ENCODE peak calls at places on chromosome 5, in four cellular contexts. R, T, W and C are unnamed samples.

GRCh38 chr5:127072861-127073846 is at the start of gene C5orf63:
- DNase-seq in T (peak), W (no peak), R (no peak), C (peak)

GRCh38 chr5:157459715-157460599 is at the start of gene NIPAL4:
- DNase-seq in W (no peak), T (no peak), R (peak), C (peak)

GRCh38 chr5:79546782-79547428 is 33.0 kb upstream of the HOMER1 start:
- DNase-seq in R (no peak), T (no peak), W (peak), C (peak)

GRCh38 chr5:31135542-31135941 is 57.9 kb upstream of the CDH6 start:
- DNase-seq in R (no peak), W (no peak), T (no peak), C (no peak)

GRCh38 chr5:107422494-107422893 is 248.2 kb downstream of the EFNA5 start:
- DNase-seq in R (no peak), W (no peak), T (no peak), C (no peak)

GRCh38 chr5:136012041-136012804 is 16.6 kb upstream of the TGFBI start:
- DNase-seq in T (peak), W (no peak), R (no peak), C (peak)

GRCh38 chr5:179163236-179164155 is 103.3 kb downstream of the ZNF354C start:
- DNase-seq in R (no peak), W (no peak), T (no peak), C (no peak)

GRCh38 chr5:96256795-96257470 is 176.1 kb downstream of the PCSK1 start:
- DNase-seq in R (peak), T (peak), W (peak), C (peak)

GRCh38 chr5:181160144-181160754 is 12.9 kb downstream of the OR2V2 start:
- DNase-seq in W (no peak), T (peak), R (peak), C (peak)

GRCh38 chr5:392431-392988 is 50.5 kb upstream of the EXOC3 start:
- DNase-seq in R (no peak), W (no peak), T (no peak), C (no peak)

GRCh38 chr5:44388504-44389409 is 463 bp downstream of the FGF10 start:
- DNase-seq in R (peak), W (no peak), T (peak), C (no peak)

GRCh38 chr5:71836084-71836483 is 117.0 kb downstream of the CARTPT start:
- DNase-seq in W (no peak), R (no peak), T (peak), C (peak)

GRCh38 chr5:172816887-172817418 is 17.1 kb upstream of the ERGIC1 start:
- DNase-seq in W (no peak), R (no peak), T (peak), C (peak)

GRCh38 chr5:126965487-126965886 is 64.9 kb downstream of the MARCHF3 start:
- DNase-seq in W (no peak), R (no peak), T (peak), C (no peak)

GRCh38 chr5:59279979-59280378 is 613.5 kb downstream of the PDE4D start:
- DNase-seq in W (no peak), R (no peak), T (no peak), C (no peak)

GRCh38 chr5:103511554-103511885 is 51.1 kb downstream of the NUDT12 start:
- DNase-seq in T (peak), W (no peak), R (no peak), C (peak)

GRCh38 chr5:52787600-52788504 is at the start of the genes ITGA1 and PELO:
- DNase-seq in W (peak), T (peak), R (peak), C (peak)

GRCh38 chr5:126002222-126002897 is 420.8 kb upstream of the GRAMD2B start:
- DNase-seq in W (peak), T (peak), R (peak), C (peak)

GRCh38 chr5:37552770-37553719 is 173.9 kb downstream of the WDR70 start:
- DNase-seq in W (peak), R (peak), T (peak), C (peak)

GRCh38 chr5:1722877-1723276 is 76.8 kb downstream of the MRPL36 start:
- DNase-seq in T (no peak), R (no peak), W (no peak), C (no peak)

DNA sequence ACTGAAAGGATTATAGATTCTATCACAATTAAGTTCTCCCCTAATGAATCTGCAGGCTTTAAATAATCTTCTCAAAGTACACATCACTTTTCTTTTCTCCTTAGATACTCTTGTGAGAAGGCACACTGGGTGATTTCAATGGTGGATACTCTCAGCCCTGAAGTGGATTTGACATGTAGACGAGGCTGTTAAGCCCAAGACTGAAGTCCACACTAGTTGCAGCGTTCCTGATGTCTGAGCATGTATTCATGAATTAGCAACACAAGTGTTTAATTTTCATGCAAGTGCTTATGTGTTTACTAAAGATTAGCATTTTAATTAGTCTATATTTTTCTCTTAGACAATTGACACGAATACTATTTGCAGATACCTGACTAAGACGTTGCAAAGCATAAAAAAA is 218.9 kb downstream of the TMEM161B start:
- DNase-seq in W (no peak), R (no peak), T (no peak), C (no peak)
- H3K4me3 ChIP-seq in W (no peak), R (no peak), T (no peak), C (no peak)

GRCh38 chr5:177425196-177425800 is 1.2 kb upstream of the GRK6 start:
- DNase-seq in W (no peak), R (no peak), T (no peak), C (no peak)

GRCh38 chr5:177421046-177421798 is 5.3 kb upstream of the GRK6 start:
- DNase-seq in T (no peak), R (no peak), W (no peak), C (peak)

GRCh38 chr5:177426566-177427210 is at the start of gene GRK6:
- DNase-seq in R (no peak), T (peak), W (no peak), C (no peak)

GRCh38 chr5:177425801-177426565 is 493 bp upstream of the GRK6 start:
- DNase-seq in R (peak), T (peak), W (peak), C (peak)

DNA sequence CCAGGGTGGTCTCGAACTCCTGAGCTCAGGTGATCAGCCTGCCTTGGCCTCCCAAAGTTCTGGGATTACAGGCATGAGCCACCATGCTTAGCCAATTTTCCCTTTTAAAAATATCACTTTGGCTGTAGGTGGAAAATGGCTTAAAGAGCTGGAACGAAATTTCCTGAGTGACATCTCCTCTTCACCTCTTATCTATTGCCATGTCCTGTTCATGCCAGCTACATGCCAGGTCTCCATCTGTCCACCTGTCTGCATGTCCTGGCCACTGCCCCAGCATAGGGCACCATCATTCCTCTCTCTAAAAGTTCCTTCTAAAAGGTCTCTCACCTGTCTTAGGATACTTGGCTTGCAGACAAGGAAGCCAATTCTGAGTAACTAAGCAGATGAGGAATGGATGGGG is 2.8 kb upstream of the GRK6 start:
- DNase-seq in T (no peak), W (no peak), R (no peak), C (no peak)
- TF ChIP-seq CTCF in T (no peak), W (no peak), R (no peak), C (no peak)

GRCh38 chr5:54900906-54901725 is 84.3 kb downstream of the ESM1 start:
- DNase-seq in R (no peak), T (peak), W (peak), C (peak)
- H3K4me3 ChIP-seq in R (no peak), T (no peak), W (no peak), C (no peak)

GRCh38 chr5:134913254-134913653 is 8.3 kb downstream of the PCBD2 start:
- DNase-seq in T (no peak), W (no peak), R (no peak), C (no peak)

GRCh38 chr5:134911285-134912215 is 6.6 kb downstream of the PCBD2 start:
- DNase-seq in R (no peak), W (no peak), T (peak), C (peak)

GRCh38 chr5:134917070-134917831 is 12.3 kb downstream of the PCBD2 start:
- DNase-seq in W (no peak), R (no peak), T (no peak), C (no peak)

DNA sequence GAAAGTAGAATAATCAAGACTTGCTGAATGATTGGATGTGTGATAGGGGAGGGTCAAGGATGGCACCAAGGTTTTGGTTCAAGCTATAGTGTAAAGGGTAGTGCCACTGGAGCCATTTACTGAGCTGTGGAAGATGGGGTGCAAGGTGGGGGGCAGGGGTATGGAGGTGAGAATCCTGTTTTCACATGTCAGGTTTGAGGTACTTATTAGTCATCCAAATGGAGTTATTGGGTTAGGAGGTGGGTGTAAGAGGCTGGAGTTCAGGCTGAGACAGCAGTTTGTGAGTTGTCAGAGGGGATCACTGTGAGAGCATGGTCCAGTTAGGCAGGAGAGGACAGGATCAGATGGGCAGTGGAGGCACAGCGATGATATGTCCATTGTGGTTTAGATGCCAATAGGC is 8.9 kb downstream of the PCBD2 start:
- DNase-seq in W (no peak), R (no peak), T (no peak), C (no peak)
- TF ChIP-seq CTCF in W (no peak), R (no peak), T (no peak), C (no peak)

GRCh38 chr5:146514575-146514974 is 1.4 kb downstream of the GPR151 start:
- DNase-seq in W (no peak), T (no peak), R (no peak), C (no peak)

GRCh38 chr5:146516151-146516475 is at the start of gene GPR151:
- DNase-seq in T (peak), R (peak), W (no peak), C (peak)

GRCh38 chr5:146510528-146510927 is 5.5 kb downstream of the GPR151 start:
- DNase-seq in W (no peak), T (peak), R (no peak), C (peak)

GRCh38 chr5:146515473-146516150 is 378 bp downstream of the GPR151 start:
- DNase-seq in T (no peak), R (no peak), W (no peak), C (no peak)

GRCh38 chr5:146513462-146513861 is 2.5 kb downstream of the GPR151 start:
- DNase-seq in T (no peak), R (no peak), W (no peak), C (no peak)
- H3K4me3 ChIP-seq in T (no peak), R (no peak), W (no peak), C (no peak)